ENCODE peak calls at places on chromosomes 6 and 20, in nine cellular contexts. O is esophagus squamous epithelium, I is suprapubic skin, M is endodermal cell, P is IMR-90, D is colonic mucosa, X is psoas muscle, A is ovary, J is gastrocnemius medialis. U is an unnamed sample.
A peak's percentile ranks its signal among the peaks of the same experiment; 100 is the strongest.

GRCh38 chr20:7180261-7181045 is 413.0 kb downstream of the BMP2 start:
- DNase-seq in D (no peak), M (no peak), O (no peak), X (no peak), J (no peak), P (no peak), A (no peak), I (no peak), U (no peak)

GRCh38 chr20:45934587-45935415 is at the start of gene PCIF1:
- DNase-seq in D (peak; percentile 98), A (peak; percentile 100), P (peak; percentile 98), M (peak; percentile 99), O (peak; percentile 81), J (peak; percentile 98), X (peak; percentile 98), I (peak; percentile 99), U (peak; percentile 91)

GRCh38 chr20:45817652-45818194 is 5.3 kb downstream of the UBE2C start:
- DNase-seq in I (no peak), O (no peak), M (no peak), J (no peak), X (no peak), P (peak; percentile 81), D (no peak), A (no peak), U (no peak)

GRCh38 chr6:42742116-42742894 is 3.6 kb downstream of the TBCC start:
- DNase-seq in M (no peak), D (no peak), O (no peak), I (no peak), J (no peak), X (no peak), A (no peak), P (peak; percentile 68), U (no peak)

GRCh38 chr6:87350516-87350915 is 5.9 kb downstream of the C6orf163 start:
- DNase-seq in I (no peak), M (no peak), J (no peak), X (no peak), O (no peak), A (no peak), D (no peak), P (peak; percentile 5), U (no peak)

GRCh38 chr6:160248538-160248937 is 10.1 kb downstream of the SLC22A2 start:
- DNase-seq in I (no peak), J (no peak), A (no peak), M (no peak), D (no peak), O (no peak), X (no peak), P (no peak), U (no peak)

GRCh38 chr20:46108435-46108841 is 9.7 kb upstream of the CD40 start:
- DNase-seq in A (no peak), P (no peak), O (no peak), M (no peak), J (no peak), X (no peak), D (no peak), I (no peak), U (no peak)

GRCh38 chr6:65410309-65410708 is 296.7 kb downstream of the EYS start:
- DNase-seq in J (no peak), D (no peak), A (no peak), O (no peak), X (no peak), P (no peak), I (no peak), M (no peak), U (no peak)

GRCh38 chr20:1299522-1299921 is 29.4 kb downstream of the SDCBP2 start:
- DNase-seq in I (no peak), P (no peak), J (no peak), O (no peak), X (no peak), D (peak; percentile 34), M (peak; percentile 85), A (no peak), U (no peak)

GRCh38 chr6:74287932-74288331 is 591.9 kb downstream of the CD109 start:
- DNase-seq in D (no peak), X (no peak), O (no peak), I (no peak), J (no peak), A (no peak), P (no peak), M (no peak), U (no peak)

GRCh38 chr6:149233056-149233715 is 84.3 kb upstream of the TAB2 start:
- DNase-seq in J (no peak), A (no peak), M (peak; percentile 69), X (no peak), I (no peak), O (no peak), P (peak; percentile 93), D (no peak), U (no peak)

GRCh38 chr6:116034327-116034726 is 26.4 kb downstream of the FRK start:
- DNase-seq in M (no peak), X (no peak), I (no peak), D (no peak), O (no peak), P (peak; percentile 71), A (no peak), J (no peak), U (no peak)

GRCh38 chr20:32474967-32475819 is 109.9 kb downstream of the NOL4L start:
- DNase-seq in P (peak; percentile 91), I (peak; percentile 92), D (peak; percentile 96), J (peak; percentile 42), O (no peak), A (peak; percentile 99), M (peak; percentile 81), X (peak; percentile 88), U (peak; percentile 21)
- H3K4me1 ChIP-seq in P (peaks cover 42% of the 10 kb centered on the region), I (peaks cover 54% of the 10 kb centered on the region), D (peaks cover 75% of the 10 kb centered on the region), J (peaks cover 26% of the 10 kb centered on the region), O (peaks cover 32% of the 10 kb centered on the region), A (peaks cover 29% of the 10 kb centered on the region), M (peaks cover 21% of the 10 kb centered on the region), X (peaks cover 12% of the 10 kb centered on the region), U (peaks cover 30% of the 10 kb centered on the region)

GRCh38 chr20:51604851-51605250 is 62.3 kb upstream of the NFATC2 start:
- DNase-seq in P (no peak), I (no peak), X (no peak), M (no peak), D (no peak), O (no peak), A (no peak), J (no peak), U (no peak)
- TF ChIP-seq CTCF in P (no peak), I (no peak), X (no peak), M (no peak), D (no peak), O (no peak), A (no peak), J (no peak), U (no peak)

DNA sequence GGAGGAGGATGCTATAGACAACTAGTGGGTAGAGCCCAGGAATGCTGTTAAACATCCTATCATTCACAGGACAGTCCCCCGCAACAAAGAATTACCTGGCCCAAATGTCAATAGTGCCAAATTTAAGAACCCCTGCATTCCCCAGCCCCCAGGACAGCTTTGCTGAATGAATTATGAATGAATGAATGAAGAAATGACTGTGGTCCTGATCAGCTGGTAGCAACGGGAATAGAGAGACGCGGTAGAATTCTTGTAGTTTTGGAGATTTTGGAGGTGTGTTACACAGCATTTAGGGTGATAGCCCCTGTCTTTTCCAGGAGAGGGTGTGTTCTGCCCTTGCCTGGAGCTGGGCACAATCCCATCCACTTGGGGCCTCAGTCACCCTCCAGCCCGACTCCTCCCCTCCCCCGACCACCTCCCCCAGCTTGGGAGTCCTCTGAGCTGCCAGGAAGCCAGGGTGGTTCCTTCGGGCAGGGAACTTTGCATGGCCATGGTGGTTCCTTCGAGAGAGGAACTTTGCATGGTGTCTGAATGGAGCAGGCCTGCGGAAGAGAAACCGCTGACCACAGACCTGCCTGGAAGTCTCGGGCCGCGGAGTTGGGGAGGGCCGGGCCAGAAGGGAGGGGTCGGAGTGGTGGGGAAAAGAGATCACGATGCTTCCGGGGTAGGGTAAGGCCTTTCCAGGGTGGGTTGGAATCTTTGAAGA is 1.0 kb upstream of the HCK start:
- DNase-seq in D (peak; percentile 33), X (peak; percentile 43), I (no peak), P (no peak), O (no peak), J (no peak), M (peak; percentile 73), A (no peak), U (no peak)
- H3K27me3 ChIP-seq in D (peaks cover 28% of the 10 kb centered on the region), X (peaks cover 30% of the 10 kb centered on the region), I (peaks cover 54% of the 10 kb centered on the region), P (peaks cover 58% of the 10 kb centered on the region), O (peaks cover 16% of the 10 kb centered on the region), J (peaks cover 62% of the 10 kb centered on the region), M (peaks cover 55% of the 10 kb centered on the region), A (no peaks in the 10 kb centered on the region), U (peaks cover 6% of the 10 kb centered on the region)

DNA sequence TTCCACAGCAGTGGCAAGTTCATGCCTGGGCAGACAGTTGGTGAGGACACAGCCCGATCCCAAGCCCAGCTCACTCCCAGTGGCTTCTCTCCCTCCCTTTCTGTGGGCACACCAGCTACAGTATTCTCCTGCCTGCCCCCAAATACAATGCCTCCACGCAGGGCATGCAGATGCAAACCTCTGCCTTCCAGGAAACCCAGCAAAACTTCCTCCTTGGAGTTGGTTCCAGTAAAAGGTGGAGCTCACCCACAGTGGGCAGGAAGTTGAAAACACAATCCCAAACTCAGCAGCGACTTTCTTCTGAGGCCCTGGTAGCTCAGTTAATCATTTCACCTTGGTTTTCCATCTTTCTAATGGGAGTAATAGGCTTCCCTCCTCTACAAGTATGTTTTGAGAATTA is 93.7 kb downstream of the LY86 start:
- DNase-seq in M (no peak), X (no peak), I (no peak), A (no peak), D (no peak), P (no peak), O (no peak), J (no peak), U (no peak)
- H3K4me1 ChIP-seq in M (peaks cover 20% of the 10 kb centered on the region), X (peaks cover 4% of the 10 kb centered on the region), I (peaks cover 51% of the 10 kb centered on the region), A (peaks cover 4% of the 10 kb centered on the region), D (peaks cover 12% of the 10 kb centered on the region), P (peaks cover 2% of the 10 kb centered on the region), O (peaks cover 7% of the 10 kb centered on the region), J (peaks cover under 1% of the 10 kb centered on the region), U (no peaks in the 10 kb centered on the region)

GRCh38 chr6:107870379-107870778 is 46.3 kb upstream of the SCML4 start:
- DNase-seq in J (no peak), A (no peak), O (no peak), P (peak; percentile 80), X (no peak), M (no peak), D (no peak), I (no peak), U (no peak)

GRCh38 chr6:107871981-107872380 is 47.9 kb upstream of the SCML4 start:
- DNase-seq in O (no peak), J (no peak), P (peak; percentile 41), A (no peak), M (no peak), I (no peak), X (no peak), D (no peak), U (no peak)

GRCh38 chr6:107868867-107869611 is 44.9 kb upstream of the SCML4 start:
- DNase-seq in X (no peak), M (no peak), O (no peak), D (no peak), J (no peak), A (no peak), I (no peak), P (no peak), U (no peak)

GRCh38 chr6:107867302-107867615 is 43.1 kb upstream of the SCML4 start:
- DNase-seq in J (no peak), O (no peak), I (no peak), M (peak; percentile 66), D (no peak), P (no peak), A (no peak), X (no peak), U (no peak)

DNA sequence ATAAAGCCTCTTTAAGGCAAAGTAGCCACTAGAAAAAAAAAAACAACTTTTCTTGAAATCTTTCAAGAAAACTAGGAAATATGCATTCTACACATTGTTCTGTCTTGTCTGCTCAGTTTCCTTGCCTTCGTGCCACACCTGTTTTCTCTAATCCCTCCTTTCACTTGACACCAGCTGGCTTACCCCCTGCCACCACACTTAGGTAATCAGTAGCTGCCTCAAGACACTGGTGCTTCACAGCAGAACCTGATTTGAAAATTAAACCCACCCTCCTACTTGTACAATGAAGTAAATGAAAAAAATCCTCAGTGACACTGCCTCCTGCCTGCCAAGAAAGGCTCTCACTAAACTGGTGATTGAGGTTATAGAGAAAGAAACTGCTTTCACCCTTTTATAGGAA is 45.8 kb upstream of the SCML4 start:
- DNase-seq in M (no peak), D (no peak), X (no peak), A (no peak), I (no peak), P (no peak), J (no peak), O (no peak), U (no peak)
- TF ChIP-seq CTCF in M (no peak), D (no peak), X (no peak), A (no peak), I (no peak), P (no peak), J (no peak), O (no peak), U (no peak)

U was measured in thoracic aorta.